ENCODE peak calls at places on chromosomes 16 and 17, in nine cellular contexts. Z is A673; U is activated CD4-positive, alpha-beta memory T cell treated with anti-CD3 and anti-CD28 coated beads, Interleukin-2, amount 10 ng/mL, durations not matched to agents 7 days and 5 days; M is activated T-helper 1 cell treated with Interleukin-2 at 50 U/mL for 16 hours; N is NCI-H524 treated with DMSO at 0.1 percent for 48 hours; C is GDM1; P is NCI-H748 treated with DMSO at 0.1 percent for 48 hours; B is WERI-Rb-1; E is stimulated activated CD4-positive, alpha-beta T cell treated with anti-CD3 and anti-CD28 coated beads, Interleukin-1b, Interleukin-23, amount 100 ng/mL, for 48 hours. K is an unnamed sample.

GRCh38 chr17:6666077-6666521 is 14.5 kb downstream of the C17orf100 start:
- DNase-seq in Z (peak; percentile 82), E (peak; percentile 40), M (no peak), N (no peak), P (peak; percentile 51), B (peak; percentile 70), U (peak; percentile 58), C (peak; percentile 46), K (peak; percentile 92)

GRCh38 chr17:39527220-39527813 is 66.0 kb downstream of the CDK12 start:
- DNase-seq in Z (peak; percentile 23), C (no peak), U (no peak), M (no peak), B (no peak), E (no peak), N (no peak), P (no peak), K (peak; percentile 56)

GRCh38 chr16:54194008-54194731 is 92.4 kb downstream of the IRX3 start:
- DNase-seq in Z (peak; percentile 61), M (no peak), N (peak; percentile 47), E (no peak), P (peak; percentile 41), B (peak; percentile 37), C (no peak), U (no peak), K (peak; percentile 82)

GRCh38 chr17:37787055-37787720 is 42.3 kb upstream of the HNF1B start:
- DNase-seq in Z (peak; percentile 6), E (no peak), B (no peak), U (no peak), M (no peak), N (no peak), C (no peak), P (no peak), K (no peak)

GRCh38 chr16:17578921-17579876 is 108.4 kb upstream of the XYLT1 start:
- DNase-seq in Z (peak; percentile 56), N (no peak), P (no peak), M (peak; percentile 29), U (peak; percentile 62), B (peak; percentile 74), E (peak; percentile 42), C (peak; percentile 70), K (peak; percentile 81)

GRCh38 chr17:66221755-66222530 is 7.3 kb downstream of the APOH start:
- DNase-seq in C (no peak), U (no peak), B (no peak), P (no peak), M (no peak), E (no peak), N (no peak), Z (no peak), K (no peak)

GRCh38 chr17:72122002-72122310 is 1.1 kb downstream of the SOX9 start:
- DNase-seq in M (no peak), Z (peak; percentile 48), E (no peak), B (no peak), U (no peak), P (no peak), C (no peak), N (no peak), K (no peak)

GRCh38 chr16:78705694-78706093 is 606.2 kb downstream of the WWOX start:
- DNase-seq in E (peak; percentile 45), N (no peak), M (no peak), C (no peak), B (no peak), U (peak; percentile 27), Z (peak; percentile 8), P (no peak), K (peak; percentile 52)

GRCh38 chr17:2704031-2704889 is 7.3 kb downstream of the CLUH start:
- DNase-seq in P (no peak), M (no peak), B (no peak), U (no peak), N (no peak), C (no peak), E (no peak), Z (no peak), K (no peak)

GRCh38 chr17:16314189-16314588 is 39.1 kb downstream of the CENPV start:
- DNase-seq in N (no peak), M (no peak), C (no peak), Z (no peak), B (no peak), U (no peak), P (no peak), E (no peak), K (no peak)

GRCh38 chr16:19517424-19518089 is 4.3 kb downstream of the GDE1 start:
- DNase-seq in N (no peak), C (no peak), B (no peak), Z (no peak), P (no peak), E (no peak), U (peak; percentile 45), M (no peak), K (no peak)

GRCh38 chr16:1973461-1974156 is 1.8 kb downstream of the TBL3 start:
- DNase-seq in U (no peak), C (no peak), B (no peak), E (no peak), N (no peak), P (no peak), Z (no peak), M (no peak), K (no peak)

GRCh38 chr16:87895641-87896141 is 26.4 kb upstream of the SLC7A5 start:
- DNase-seq in B (no peak), C (peak; percentile 64), U (peak; percentile 93), N (no peak), P (no peak), E (peak; percentile 95), M (peak; percentile 42), Z (no peak), K (peak; percentile 2)

GRCh38 chr17:76734080-76734840 is 2.9 kb downstream of the SRSF2 start:
- DNase-seq in B (no peak), E (no peak), N (no peak), M (no peak), P (no peak), Z (peak; percentile 39), C (no peak), U (peak; percentile 42), K (peak; percentile 56)

K was measured in SK-MEL-5.